ENCODE peak calls at places on chromosomes 1 and 21, in eight cellular contexts. One of them, this sample, is unnamed.

GRCh38 chr21:35349378-35350080 is 300.4 kb upstream of the RUNX1 start:
- DNase-seq in astrocyte: peak; percentile 92
- DNase-seq in colonic mucosa: no peak
- DNase-seq in SW 1271: no peak
- DNase-seq in fibroblast of the conjunctiva: no peak
- DNase-seq in K562: no peak
- DNase-seq in CD4-positive, CD25-positive, alpha-beta regulatory T cell: no peak
- DNase-seq in activated T-cell treated with anti-CD3 and anti-CD28 coated beads for 24 hours: no peak
- DNase-seq in this sample: no peak

GRCh38 chr1:9506901-9507300 is 32.4 kb upstream of the SLC25A33 start:
- DNase-seq in astrocyte: no peak
- DNase-seq in colonic mucosa: no peak
- DNase-seq in SW 1271: no peak
- DNase-seq in fibroblast of the conjunctiva: no peak
- DNase-seq in K562: no peak
- DNase-seq in CD4-positive, CD25-positive, alpha-beta regulatory T cell: no peak
- DNase-seq in activated T-cell treated with anti-CD3 and anti-CD28 coated beads for 24 hours: no peak
- DNase-seq in this sample: no peak

GRCh38 chr1:3170566-3171453 is 101.8 kb downstream of the PRDM16 start:
- DNase-seq in astrocyte: peak; percentile 39
- DNase-seq in colonic mucosa: peak; percentile 72
- DNase-seq in SW 1271: no peak
- DNase-seq in fibroblast of the conjunctiva: peak; percentile 6
- DNase-seq in K562: peak; percentile 38
- DNase-seq in CD4-positive, CD25-positive, alpha-beta regulatory T cell: no peak
- DNase-seq in activated T-cell treated with anti-CD3 and anti-CD28 coated beads for 24 hours: no peak
- DNase-seq in this sample: no peak

GRCh38 chr1:185733818-185734709 is at the start of gene HMCN1:
- DNase-seq in astrocyte: peak; percentile 58
- DNase-seq in colonic mucosa: peak; percentile 44
- DNase-seq in SW 1271: no peak
- DNase-seq in fibroblast of the conjunctiva: no peak
- DNase-seq in K562: peak; percentile 48
- DNase-seq in CD4-positive, CD25-positive, alpha-beta regulatory T cell: no peak
- DNase-seq in activated T-cell treated with anti-CD3 and anti-CD28 coated beads for 24 hours: no peak
- DNase-seq in this sample: no peak

GRCh38 chr1:45685308-45686080 is 839 bp downstream of the GPBP1L1 start:
- DNase-seq in astrocyte: no peak
- DNase-seq in colonic mucosa: peak; percentile 49
- DNase-seq in SW 1271: no peak
- DNase-seq in fibroblast of the conjunctiva: no peak
- DNase-seq in K562: peak; percentile 24
- DNase-seq in CD4-positive, CD25-positive, alpha-beta regulatory T cell: peak; percentile 56
- DNase-seq in activated T-cell treated with anti-CD3 and anti-CD28 coated beads for 24 hours: no peak
- DNase-seq in this sample: no peak

GRCh38 chr1:55209247-55209646 is 5.9 kb downstream of the USP24 start:
- DNase-seq in astrocyte: no peak
- DNase-seq in colonic mucosa: no peak
- DNase-seq in SW 1271: no peak
- DNase-seq in fibroblast of the conjunctiva: no peak
- DNase-seq in K562: peak; percentile 43
- DNase-seq in CD4-positive, CD25-positive, alpha-beta regulatory T cell: peak; percentile 36
- DNase-seq in activated T-cell treated with anti-CD3 and anti-CD28 coated beads for 24 hours: no peak
- DNase-seq in this sample: no peak

GRCh38 chr21:44800103-44800502 is 1.5 kb downstream of the UBE2G2 start:
- DNase-seq in astrocyte: peak; percentile 32
- DNase-seq in colonic mucosa: peak; percentile 63
- DNase-seq in SW 1271: no peak
- DNase-seq in fibroblast of the conjunctiva: peak; percentile 28
- DNase-seq in K562: peak; percentile 39
- DNase-seq in CD4-positive, CD25-positive, alpha-beta regulatory T cell: peak; percentile 41
- DNase-seq in activated T-cell treated with anti-CD3 and anti-CD28 coated beads for 24 hours: no peak
- DNase-seq in this sample: no peak

GRCh38 chr1:160163612-160164011 is 12.2 kb downstream of the ATP1A4 start:
- DNase-seq in astrocyte: no peak
- DNase-seq in colonic mucosa: no peak
- DNase-seq in SW 1271: no peak
- DNase-seq in fibroblast of the conjunctiva: no peak
- DNase-seq in K562: no peak
- DNase-seq in CD4-positive, CD25-positive, alpha-beta regulatory T cell: no peak
- DNase-seq in activated T-cell treated with anti-CD3 and anti-CD28 coated beads for 24 hours: no peak
- DNase-seq in this sample: no peak

GRCh38 chr1:235014756-235015155 is 113.9 kb downstream of the TOMM20 start:
- DNase-seq in astrocyte: no peak
- DNase-seq in colonic mucosa: no peak
- DNase-seq in SW 1271: no peak
- DNase-seq in fibroblast of the conjunctiva: no peak
- DNase-seq in K562: no peak
- DNase-seq in CD4-positive, CD25-positive, alpha-beta regulatory T cell: no peak
- DNase-seq in activated T-cell treated with anti-CD3 and anti-CD28 coated beads for 24 hours: no peak
- DNase-seq in this sample: no peak

GRCh38 chr1:90973897-90974798 is 47.7 kb downstream of the ZNF644 start:
- DNase-seq in astrocyte: peak; percentile 76
- DNase-seq in colonic mucosa: no peak
- DNase-seq in SW 1271: no peak
- DNase-seq in fibroblast of the conjunctiva: no peak
- DNase-seq in K562: peak; percentile 31
- DNase-seq in CD4-positive, CD25-positive, alpha-beta regulatory T cell: no peak
- DNase-seq in activated T-cell treated with anti-CD3 and anti-CD28 coated beads for 24 hours: no peak
- DNase-seq in this sample: no peak

GRCh38 chr1:98914547-98914946 is 90.1 kb downstream of the PLPPR5 start:
- DNase-seq in astrocyte: no peak
- DNase-seq in colonic mucosa: no peak
- DNase-seq in SW 1271: no peak
- DNase-seq in fibroblast of the conjunctiva: no peak
- DNase-seq in K562: no peak
- DNase-seq in CD4-positive, CD25-positive, alpha-beta regulatory T cell: no peak
- DNase-seq in activated T-cell treated with anti-CD3 and anti-CD28 coated beads for 24 hours: no peak
- DNase-seq in this sample: no peak

GRCh38 chr1:209513226-209513625 is 70.3 kb upstream of the CAMK1G start:
- DNase-seq in astrocyte: peak; percentile 20
- DNase-seq in colonic mucosa: no peak
- DNase-seq in SW 1271: peak; percentile 4
- DNase-seq in fibroblast of the conjunctiva: peak; percentile 24
- DNase-seq in K562: peak; percentile 60
- DNase-seq in CD4-positive, CD25-positive, alpha-beta regulatory T cell: peak; percentile 25
- DNase-seq in activated T-cell treated with anti-CD3 and anti-CD28 coated beads for 24 hours: no peak
- DNase-seq in this sample: peak; percentile 10

GRCh38 chr1:226443033-226443432 is 35.1 kb upstream of the PARP1 start:
- DNase-seq in astrocyte: no peak
- DNase-seq in colonic mucosa: no peak
- DNase-seq in SW 1271: no peak
- DNase-seq in fibroblast of the conjunctiva: no peak
- DNase-seq in K562: no peak
- DNase-seq in CD4-positive, CD25-positive, alpha-beta regulatory T cell: no peak
- DNase-seq in activated T-cell treated with anti-CD3 and anti-CD28 coated beads for 24 hours: no peak
- DNase-seq in this sample: no peak

GRCh38 chr1:10161121-10161520 is 49.2 kb upstream of the KIF1B start:
- DNase-seq in astrocyte: no peak
- DNase-seq in colonic mucosa: no peak
- DNase-seq in SW 1271: no peak
- DNase-seq in fibroblast of the conjunctiva: no peak
- DNase-seq in K562: no peak
- DNase-seq in CD4-positive, CD25-positive, alpha-beta regulatory T cell: no peak
- DNase-seq in activated T-cell treated with anti-CD3 and anti-CD28 coated beads for 24 hours: no peak
- DNase-seq in this sample: no peak

GRCh38 chr1:47436979-47437517 is 796 bp upstream of the FOXD2 start:
- DNase-seq in astrocyte: no peak
- DNase-seq in colonic mucosa: no peak
- DNase-seq in SW 1271: no peak
- DNase-seq in fibroblast of the conjunctiva: no peak
- DNase-seq in K562: no peak
- DNase-seq in CD4-positive, CD25-positive, alpha-beta regulatory T cell: no peak
- DNase-seq in activated T-cell treated with anti-CD3 and anti-CD28 coated beads for 24 hours: no peak
- DNase-seq in this sample: no peak

GRCh38 chr21:34154878-34155277 is 81.5 kb downstream of the MRPS6 start:
- DNase-seq in astrocyte: no peak
- DNase-seq in colonic mucosa: no peak
- DNase-seq in SW 1271: no peak
- DNase-seq in fibroblast of the conjunctiva: no peak
- DNase-seq in K562: no peak
- DNase-seq in CD4-positive, CD25-positive, alpha-beta regulatory T cell: peak; percentile 17
- DNase-seq in activated T-cell treated with anti-CD3 and anti-CD28 coated beads for 24 hours: no peak
- DNase-seq in this sample: no peak

GRCh38 chr1:84632142-84632541 is 57.9 kb upstream of the CTBS start:
- DNase-seq in astrocyte: no peak
- DNase-seq in colonic mucosa: no peak
- DNase-seq in SW 1271: no peak
- DNase-seq in fibroblast of the conjunctiva: no peak
- DNase-seq in K562: no peak
- DNase-seq in CD4-positive, CD25-positive, alpha-beta regulatory T cell: no peak
- DNase-seq in activated T-cell treated with anti-CD3 and anti-CD28 coated beads for 24 hours: no peak
- DNase-seq in this sample: no peak

GRCh38 chr1:182174202-182174855 is 112.8 kb upstream of the ZNF648 start:
- DNase-seq in astrocyte: no peak
- DNase-seq in colonic mucosa: peak; percentile 44
- DNase-seq in SW 1271: no peak
- DNase-seq in fibroblast of the conjunctiva: no peak
- DNase-seq in K562: no peak
- DNase-seq in CD4-positive, CD25-positive, alpha-beta regulatory T cell: no peak
- DNase-seq in activated T-cell treated with anti-CD3 and anti-CD28 coated beads for 24 hours: no peak
- DNase-seq in this sample: no peak

GRCh38 chr1:25549273-25550154 is 6.1 kb downstream of the LDLRAP1 start:
- DNase-seq in astrocyte: peak; percentile 60
- DNase-seq in colonic mucosa: peak; percentile 85
- DNase-seq in SW 1271: no peak
- DNase-seq in fibroblast of the conjunctiva: no peak
- DNase-seq in K562: peak; percentile 95
- DNase-seq in CD4-positive, CD25-positive, alpha-beta regulatory T cell: peak; percentile 93
- DNase-seq in activated T-cell treated with anti-CD3 and anti-CD28 coated beads for 24 hours: peak; percentile 80
- DNase-seq in this sample: no peak

GRCh38 chr1:245583575-245584330 is 429.0 kb downstream of the KIF26B start:
- DNase-seq in astrocyte: no peak
- DNase-seq in colonic mucosa: no peak
- DNase-seq in SW 1271: no peak
- DNase-seq in fibroblast of the conjunctiva: no peak
- DNase-seq in K562: no peak
- DNase-seq in CD4-positive, CD25-positive, alpha-beta regulatory T cell: no peak
- DNase-seq in activated T-cell treated with anti-CD3 and anti-CD28 coated beads for 24 hours: no peak
- DNase-seq in this sample: no peak

GRCh38 chr1:31216016-31216415 is 23.7 kb downstream of the NKAIN1 start:
- DNase-seq in astrocyte: peak; percentile 13
- DNase-seq in colonic mucosa: peak; percentile 54
- DNase-seq in SW 1271: no peak
- DNase-seq in fibroblast of the conjunctiva: peak; percentile 3
- DNase-seq in K562: no peak
- DNase-seq in CD4-positive, CD25-positive, alpha-beta regulatory T cell: no peak
- DNase-seq in activated T-cell treated with anti-CD3 and anti-CD28 coated beads for 24 hours: no peak
- DNase-seq in this sample: no peak

GRCh38 chr1:4375812-4376211 is 278.6 kb upstream of the AJAP1 start:
- DNase-seq in astrocyte: peak; percentile 63
- DNase-seq in colonic mucosa: no peak
- DNase-seq in SW 1271: no peak
- DNase-seq in fibroblast of the conjunctiva: no peak
- DNase-seq in K562: no peak
- DNase-seq in CD4-positive, CD25-positive, alpha-beta regulatory T cell: no peak
- DNase-seq in activated T-cell treated with anti-CD3 and anti-CD28 coated beads for 24 hours: no peak
- DNase-seq in this sample: no peak

GRCh38 chr1:16163882-16164820 is 8.3 kb upstream of the EPHA2 start:
- DNase-seq in astrocyte: peak; percentile 98
- DNase-seq in colonic mucosa: no peak
- DNase-seq in SW 1271: no peak
- DNase-seq in fibroblast of the conjunctiva: peak; percentile 78
- DNase-seq in K562: peak; percentile 92
- DNase-seq in CD4-positive, CD25-positive, alpha-beta regulatory T cell: no peak
- DNase-seq in activated T-cell treated with anti-CD3 and anti-CD28 coated beads for 24 hours: no peak
- DNase-seq in this sample: peak; percentile 96

GRCh38 chr1:201557572-201557958 is 18.6 kb downstream of the NAV1 start:
- DNase-seq in astrocyte: no peak
- DNase-seq in colonic mucosa: no peak
- DNase-seq in SW 1271: no peak
- DNase-seq in fibroblast of the conjunctiva: no peak
- DNase-seq in K562: no peak
- DNase-seq in CD4-positive, CD25-positive, alpha-beta regulatory T cell: no peak
- DNase-seq in activated T-cell treated with anti-CD3 and anti-CD28 coated beads for 24 hours: no peak
- DNase-seq in this sample: no peak

GRCh38 chr1:42177551-42177981 is 13.0 kb upstream of the GUCA2A start:
- DNase-seq in astrocyte: peak; percentile 88
- DNase-seq in colonic mucosa: peak; percentile 53
- DNase-seq in SW 1271: no peak
- DNase-seq in fibroblast of the conjunctiva: peak; percentile 65
- DNase-seq in K562: no peak
- DNase-seq in CD4-positive, CD25-positive, alpha-beta regulatory T cell: no peak
- DNase-seq in activated T-cell treated with anti-CD3 and anti-CD28 coated beads for 24 hours: no peak
- DNase-seq in this sample: no peak

GRCh38 chr1:244901400-244901799 is 37.1 kb upstream of the HNRNPU start:
- DNase-seq in astrocyte: no peak
- DNase-seq in colonic mucosa: no peak
- DNase-seq in SW 1271: no peak
- DNase-seq in fibroblast of the conjunctiva: no peak
- DNase-seq in K562: no peak
- DNase-seq in CD4-positive, CD25-positive, alpha-beta regulatory T cell: no peak
- DNase-seq in activated T-cell treated with anti-CD3 and anti-CD28 coated beads for 24 hours: no peak
- DNase-seq in this sample: no peak

GRCh38 chr1:228352677-228353481 is 53.8 kb downstream of the TRIM11 start:
- DNase-seq in astrocyte: no peak
- DNase-seq in colonic mucosa: no peak
- DNase-seq in SW 1271: no peak
- DNase-seq in fibroblast of the conjunctiva: no peak
- DNase-seq in K562: no peak
- DNase-seq in CD4-positive, CD25-positive, alpha-beta regulatory T cell: no peak
- DNase-seq in activated T-cell treated with anti-CD3 and anti-CD28 coated beads for 24 hours: no peak
- DNase-seq in this sample: no peak

GRCh38 chr1:95622609-95623008 is 388.6 kb downstream of the RWDD3 start:
- DNase-seq in astrocyte: no peak
- DNase-seq in colonic mucosa: no peak
- DNase-seq in SW 1271: no peak
- DNase-seq in fibroblast of the conjunctiva: no peak
- DNase-seq in K562: no peak
- DNase-seq in CD4-positive, CD25-positive, alpha-beta regulatory T cell: no peak
- DNase-seq in activated T-cell treated with anti-CD3 and anti-CD28 coated beads for 24 hours: no peak
- DNase-seq in this sample: no peak

GRCh38 chr1:236156512-236157208 is 14.3 kb downstream of the GPR137B start:
- DNase-seq in astrocyte: no peak
- DNase-seq in colonic mucosa: no peak
- DNase-seq in SW 1271: no peak
- DNase-seq in fibroblast of the conjunctiva: no peak
- DNase-seq in K562: no peak
- DNase-seq in CD4-positive, CD25-positive, alpha-beta regulatory T cell: peak; percentile 37
- DNase-seq in activated T-cell treated with anti-CD3 and anti-CD28 coated beads for 24 hours: peak; percentile 23
- DNase-seq in this sample: no peak

GRCh38 chr1:50424045-50424939 is 1.0 kb upstream of the DMRTA2 start:
- DNase-seq in astrocyte: no peak
- DNase-seq in colonic mucosa: no peak
- DNase-seq in SW 1271: no peak
- DNase-seq in fibroblast of the conjunctiva: no peak
- DNase-seq in K562: no peak
- DNase-seq in CD4-positive, CD25-positive, alpha-beta regulatory T cell: peak; percentile 55
- DNase-seq in activated T-cell treated with anti-CD3 and anti-CD28 coated beads for 24 hours: no peak
- DNase-seq in this sample: no peak

GRCh38 chr1:41500378-41500777 is 15.9 kb upstream of the EDN2 start:
- DNase-seq in astrocyte: no peak
- DNase-seq in colonic mucosa: peak; percentile 82
- DNase-seq in SW 1271: no peak
- DNase-seq in fibroblast of the conjunctiva: no peak
- DNase-seq in K562: no peak
- DNase-seq in CD4-positive, CD25-positive, alpha-beta regulatory T cell: no peak
- DNase-seq in activated T-cell treated with anti-CD3 and anti-CD28 coated beads for 24 hours: no peak
- DNase-seq in this sample: no peak

GRCh38 chr1:157994704-157995540 is 1.5 kb downstream of the KIRREL1 start:
- DNase-seq in astrocyte: no peak
- DNase-seq in colonic mucosa: no peak
- DNase-seq in SW 1271: no peak
- DNase-seq in fibroblast of the conjunctiva: no peak
- DNase-seq in K562: no peak
- DNase-seq in CD4-positive, CD25-positive, alpha-beta regulatory T cell: no peak
- DNase-seq in activated T-cell treated with anti-CD3 and anti-CD28 coated beads for 24 hours: no peak
- DNase-seq in this sample: no peak

GRCh38 chr1:159647616-159648015 is 60.0 kb downstream of the APCS start:
- DNase-seq in astrocyte: no peak
- DNase-seq in colonic mucosa: no peak
- DNase-seq in SW 1271: no peak
- DNase-seq in fibroblast of the conjunctiva: no peak
- DNase-seq in K562: no peak
- DNase-seq in CD4-positive, CD25-positive, alpha-beta regulatory T cell: no peak
- DNase-seq in activated T-cell treated with anti-CD3 and anti-CD28 coated beads for 24 hours: no peak
- DNase-seq in this sample: no peak

This sample was measured in Panc1.